ENCODE peak calls at places on chromosomes 16 and 17, in nine cellular contexts. D is PC-9; X is neural progenitor cell; K is substantia nigra; O is CD4-positive, alpha-beta T cell; S is esophagus muscularis mucosa; H is mammary epithelial cell; J is IMR-90; F is tibial nerve. M is an unnamed sample.

GRCh38 chr17:30433514-30433913 is 43.7 kb upstream of the GOSR1 start:
- DNase-seq in S (no peak), J (peak), X (no peak), H (peak), D (peak), O (no peak), F (no peak), K (no peak), M (no peak)

GRCh38 chr16:83682126-83682857 is 125.5 kb upstream of the HSBP1 start:
- DNase-seq in K (no peak), H (no peak), X (no peak), S (no peak), D (no peak), J (no peak), F (no peak), O (no peak), M (no peak)

GRCh38 chr17:57257213-57257873 is 1.0 kb downstream of the MSI2 start:
- DNase-seq in F (no peak), O (peak), X (peak), K (no peak), H (no peak), S (no peak), D (no peak), J (no peak), M (no peak)

GRCh38 chr16:31356566-31357323 is 1.8 kb downstream of the ITGAX start:
- DNase-seq in S (no peak), H (no peak), F (no peak), O (no peak), D (no peak), J (no peak), X (peak), K (no peak), M (peak)

GRCh38 chr17:44269795-44270320 is 1.9 kb upstream of the SLC4A1 start:
- DNase-seq in H (no peak), O (no peak), X (no peak), D (no peak), K (no peak), S (no peak), J (no peak), F (no peak), M (no peak)

GRCh38 chr17:44636562-44636961 is 19.7 kb upstream of the MEIOC start:
- DNase-seq in K (no peak), O (no peak), X (peak), D (no peak), J (peak), F (no peak), S (no peak), H (peak), M (no peak)

GRCh38 chr17:55273579-55274370 is 9.0 kb downstream of the HLF start:
- DNase-seq in F (no peak), S (no peak), H (peak), X (no peak), D (no peak), K (peak), J (no peak), O (no peak), M (no peak)

GRCh38 chr16:54993496-54993895 is 62.8 kb downstream of the IRX5 start:
- DNase-seq in S (no peak), D (no peak), F (no peak), J (no peak), O (no peak), K (no peak), X (no peak), H (no peak), M (no peak)

GRCh38 chr16:86925067-86925791 is 346.9 kb downstream of the FOXL1 start:
- DNase-seq in H (no peak), F (no peak), J (peak), K (no peak), S (no peak), O (no peak), D (no peak), X (no peak), M (no peak)

GRCh38 chr17:42751628-42752027 is 6.8 kb upstream of the EZH1 start:
- DNase-seq in S (no peak), J (peak), H (no peak), O (no peak), K (no peak), F (no peak), D (no peak), X (no peak), M (no peak)

GRCh38 chr16:22214893-22215292 is 8.8 kb downstream of the EEF2K start:
- DNase-seq in X (no peak), K (no peak), J (no peak), D (no peak), H (no peak), S (no peak), O (no peak), F (no peak), M (no peak)

GRCh38 chr16:22214402-22214801 is 8.3 kb downstream of the EEF2K start:
- DNase-seq in S (no peak), H (no peak), O (no peak), X (no peak), F (no peak), K (no peak), D (no peak), J (no peak), M (no peak)

GRCh38 chr16:22213236-22213635 is 7.2 kb downstream of the EEF2K start:
- DNase-seq in O (no peak), F (no peak), D (no peak), S (no peak), J (no peak), K (no peak), X (no peak), H (no peak), M (no peak)

GRCh38 chr16:22216191-22216831 is 10.2 kb downstream of the EEF2K start:
- DNase-seq in S (no peak), J (peak), H (no peak), O (no peak), X (no peak), F (no peak), K (no peak), D (no peak), M (no peak)

GRCh38 chr16:22213801-22214200 is 7.7 kb downstream of the EEF2K start:
- DNase-seq in S (no peak), J (no peak), H (no peak), K (no peak), F (no peak), X (no peak), O (no peak), D (no peak), M (no peak)
- H3K27ac ChIP-seq in S (no peak), J (no peak), H (no peak), K (no peak), F (peak), X (no peak), O (no peak), D (no peak), M (no peak)

DNA sequence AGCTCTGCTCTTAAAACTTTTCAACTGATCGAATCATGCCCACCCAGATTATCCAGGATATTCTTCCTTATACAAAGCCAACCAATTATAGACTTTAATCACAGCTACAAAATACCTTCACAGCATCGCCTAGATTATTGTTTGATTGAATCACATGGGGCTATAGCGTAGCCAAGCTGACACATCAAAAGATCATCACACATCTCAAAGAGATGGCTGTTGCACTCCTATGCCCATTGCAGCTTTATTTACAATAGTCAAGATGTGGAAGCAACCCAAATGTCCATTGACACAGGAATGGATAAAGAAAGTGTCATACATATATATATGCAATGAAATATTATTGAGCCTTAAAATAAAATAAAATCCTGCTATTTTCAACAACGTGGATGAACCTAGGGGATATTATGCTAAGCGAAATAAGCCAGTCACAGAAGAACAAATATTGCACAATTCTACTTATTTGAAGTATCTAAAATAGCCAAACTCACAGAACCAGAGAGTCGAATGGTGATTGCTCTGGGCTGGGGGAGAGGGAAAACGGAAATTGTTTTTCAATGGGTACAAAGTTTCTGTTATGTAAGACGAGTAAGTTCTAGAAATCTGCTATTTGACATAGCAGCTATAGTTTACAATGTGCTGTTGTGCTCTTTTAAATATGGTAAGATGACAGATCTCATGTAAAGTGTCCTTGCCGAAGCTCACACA is 60.9 kb upstream of the ERCC4 start:
- DNase-seq in X (no peak), F (no peak), O (no peak), J (no peak), K (no peak), H (no peak), D (no peak), S (no peak), M (no peak)
- H3K27ac ChIP-seq in X (no peak), F (no peak), O (no peak), J (no peak), K (no peak), H (no peak), D (no peak), S (no peak), M (no peak)

GRCh38 chr17:73293480-73293911 is 18.3 kb downstream of the CDC42EP4 start:
- DNase-seq in O (no peak), D (peak), H (peak), X (no peak), S (no peak), K (no peak), F (peak), J (peak), M (no peak)
- H3K27ac ChIP-seq in O (no peak), D (peak), H (peak), X (no peak), S (peak), K (peak), F (peak), J (peak), M (no peak)

DNA sequence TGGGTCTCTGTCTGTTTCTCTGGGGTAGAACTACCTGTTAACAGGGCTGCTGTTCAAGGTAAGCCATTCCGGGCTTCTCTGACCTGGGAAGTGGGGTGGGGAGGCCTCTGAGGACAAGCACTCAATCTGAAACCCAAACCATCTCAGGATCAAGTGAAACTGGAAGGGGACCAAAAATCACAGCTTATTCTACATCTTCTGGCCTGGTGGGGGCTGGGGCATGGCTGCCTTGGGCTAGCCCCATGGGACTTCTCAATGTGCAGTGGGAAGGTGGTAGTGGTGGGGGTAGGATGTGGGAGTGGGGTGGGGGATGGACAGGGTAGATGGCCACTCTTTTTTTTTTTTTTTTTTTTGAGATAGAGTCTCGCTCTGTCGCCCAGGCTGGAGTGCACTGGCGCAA is 5.5 kb downstream of the FLOT2 start:
- DNase-seq in O (no peak), D (no peak), K (no peak), H (no peak), F (no peak), X (no peak), J (no peak), S (no peak), M (no peak)
- H3K27ac ChIP-seq in O (no peak), D (no peak), K (no peak), H (no peak), F (peak), X (no peak), J (no peak), S (no peak), M (no peak)

M was measured in iPS DF 6.9.